ENCODE peak calls at places on chromosome 7, in five cellular contexts. K, S, H, W and X are unnamed samples.
A peak's percentile ranks its signal among the peaks of the same experiment; 100 is the strongest.

GRCh38 chr7:23287612-23288011 is 11.5 kb upstream of the MALSU1 start:
- DNase-seq in K (no peak), S (no peak), H (no peak), W (no peak), X (no peak)

GRCh38 chr7:128938524-128939074 is 872 bp downstream of the IRF5 start:
- DNase-seq in K (no peak), S (no peak), H (no peak), W (no peak), X (no peak)

GRCh38 chr7:138468244-138469123 is 8.4 kb downstream of the TRIM24 start:
- DNase-seq in K (peak; percentile 13), S (no peak), H (no peak), W (no peak), X (no peak)

GRCh38 chr7:56092789-56093531 is at the start of gene PHKG1:
- DNase-seq in K (peak; percentile 50), S (no peak), H (no peak), W (peak; percentile 91), X (peak; percentile 92)

GRCh38 chr7:85890244-85890811 is 703.5 kb upstream of the SEMA3D start:
- DNase-seq in K (no peak), S (no peak), H (peak; percentile 6), W (peak; percentile 34), X (no peak)

GRCh38 chr7:117892821-117893220 is 19.6 kb upstream of the CTTNBP2 start:
- DNase-seq in K (no peak), S (no peak), H (no peak), W (no peak), X (no peak)

GRCh38 chr7:111031916-111032315 is 59.0 kb upstream of the LRRN3 start:
- DNase-seq in K (no peak), S (no peak), H (no peak), W (no peak), X (no peak)

GRCh38 chr7:42792841-42793240 is 119.0 kb downstream of the C7orf25 start:
- DNase-seq in K (no peak), S (no peak), H (no peak), W (no peak), X (no peak)

GRCh38 chr7:37920305-37920618 is 178 bp upstream of the EPDR1 start:
- DNase-seq in K (no peak), S (no peak), H (no peak), W (no peak), X (no peak)
- H3K4me3 ChIP-seq in K (no peak overlapping the region), S (peak overlapping the region; percentile 46), H (peak overlapping the region; percentile 56), W (peak overlapping the region; percentile 55), X (peak overlapping the region; percentile 52)

GRCh38 chr7:101486056-101486763 is 123.5 kb downstream of the COL26A1 start:
- DNase-seq in K (no peak), S (no peak), H (no peak), W (no peak), X (no peak)
- H3K4me3 ChIP-seq in K (no peak overlapping the region), S (no peak overlapping the region), H (no peak overlapping the region), W (no peak overlapping the region), X (no peak overlapping the region)

GRCh38 chr7:98616381-98617050 is 569 bp upstream of the NPTX2 start:
- DNase-seq in K (no peak), S (no peak), H (no peak), W (no peak), X (no peak)
- H3K4me3 ChIP-seq in K (no peak overlapping the region), S (no peak overlapping the region), H (no peak overlapping the region), W (no peak overlapping the region), X (no peak overlapping the region)

GRCh38 chr7:121384159-121384745 is 11.9 kb downstream of the FAM3C start:
- DNase-seq in K (no peak), S (no peak), H (no peak), W (no peak), X (no peak)
- H3K4me3 ChIP-seq in K (no peak overlapping the region), S (no peak overlapping the region), H (no peak overlapping the region), W (no peak overlapping the region), X (no peak overlapping the region)

GRCh38 chr7:18552943-18553584 is 57.5 kb downstream of the HDAC9 start:
- DNase-seq in K (no peak), S (no peak), H (no peak), W (no peak), X (no peak)
- H3K4me3 ChIP-seq in K (no peak overlapping the region), S (no peak overlapping the region), H (no peak overlapping the region), W (no peak overlapping the region), X (no peak overlapping the region)

DNA sequence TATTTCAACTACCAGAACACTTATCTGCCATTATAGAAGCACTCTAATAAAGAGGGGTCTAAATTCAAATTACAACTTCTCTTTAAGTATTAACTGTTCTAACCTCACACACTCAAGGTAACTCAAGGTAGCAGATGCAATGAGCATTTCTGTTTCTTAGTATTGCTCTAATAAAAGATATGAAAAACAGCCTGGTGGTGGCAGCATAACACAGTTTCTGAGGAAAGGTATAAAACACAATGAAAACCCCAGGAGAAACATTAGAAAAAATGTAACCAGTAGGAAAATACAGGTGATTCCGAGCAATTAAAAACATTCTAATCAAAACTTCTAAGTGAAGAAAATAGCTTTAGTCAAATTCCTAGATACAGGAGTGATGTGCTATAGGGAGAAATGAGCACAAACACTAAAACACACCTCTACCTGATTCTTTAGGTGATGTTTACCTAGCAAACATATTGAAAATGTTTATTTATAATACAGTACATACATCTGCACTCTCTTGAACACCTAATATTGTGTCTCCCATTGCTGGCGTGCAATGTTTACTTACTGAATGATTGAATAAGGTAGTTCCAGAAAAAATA is 3.5 kb downstream of the MKRN1 start:
- DNase-seq in K (peak; percentile 8), S (peak; percentile 56), H (no peak), W (peak; percentile 38), X (no peak)
- H3K4me3 ChIP-seq in K (no peak overlapping the region), S (no peak overlapping the region), H (no peak overlapping the region), W (no peak overlapping the region), X (no peak overlapping the region)

GRCh38 chr7:1246871-1247526 is 14.3 kb downstream of the UNCX start:
- DNase-seq in K (no peak), S (no peak), H (no peak), W (no peak), X (no peak)

GRCh38 chr7:1247527-1248041 is 14.9 kb downstream of the UNCX start:
- DNase-seq in K (no peak), S (no peak), H (no peak), W (no peak), X (no peak)

GRCh38 chr7:1249731-1250130 is 17.1 kb downstream of the UNCX start:
- DNase-seq in K (no peak), S (no peak), H (no peak), W (no peak), X (no peak)

GRCh38 chr7:1248459-1249131 is 15.9 kb downstream of the UNCX start:
- DNase-seq in K (no peak), S (no peak), H (no peak), W (no peak), X (no peak)

DNA sequence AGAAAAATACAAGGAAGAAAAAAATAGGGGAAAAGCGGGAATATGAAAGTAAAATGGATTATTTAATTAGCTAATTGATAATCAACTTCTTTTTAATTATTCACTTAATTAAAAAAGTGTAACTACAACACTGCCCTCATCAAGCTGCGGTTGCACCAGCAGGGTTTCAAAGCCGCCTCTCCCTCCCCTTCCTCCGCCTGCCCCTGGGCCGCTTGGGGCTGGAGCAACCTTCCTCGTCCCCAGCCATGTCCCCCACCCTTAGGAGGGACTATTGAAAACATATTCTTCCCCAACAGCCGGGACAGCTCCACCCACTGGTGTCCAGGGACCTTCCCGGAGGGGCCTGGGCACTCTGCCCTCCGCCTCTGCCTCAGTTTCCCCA is 15.4 kb downstream of the UNCX start:
- DNase-seq in K (no peak), S (no peak), H (no peak), W (no peak), X (no peak)
- H3K4me3 ChIP-seq in K (no peak overlapping the region), S (no peak overlapping the region), H (no peak overlapping the region), W (no peak overlapping the region), X (no peak overlapping the region)